ENCODE peak calls at places on chromosomes 6 and 20, in eight cellular contexts. P is BJ, A is mucosa of descending colon, W is cardiac muscle cell, U is RWPE1, E is heart left ventricle, D is endothelial cell, X is neural crest cell. K is an unnamed sample.

GRCh38 chr6:129577691-129578090 is 132.3 kb downstream of the ARHGAP18 start:
- DNase-seq in A (no peak), U (no peak), E (no peak), P (no peak), D (no peak), W (no peak), X (no peak), K (no peak)

GRCh38 chr20:50188879-50189680 is 1.6 kb upstream of the CEBPB start:
- DNase-seq in D (no peak), A (peak), U (no peak), P (no peak), E (no peak), X (no peak), W (no peak), K (no peak)

GRCh38 chr6:144619983-144620382 is 334.8 kb downstream of the UTRN start:
- DNase-seq in P (peak), E (no peak), X (no peak), W (no peak), U (no peak), D (no peak), A (no peak), K (no peak)

GRCh38 chr20:8291873-8292272 is 159.8 kb downstream of the PLCB1 start:
- DNase-seq in E (no peak), X (no peak), A (no peak), P (peak), U (no peak), W (peak), D (no peak), K (no peak)

GRCh38 chr6:20013485-20013884 is 176.3 kb downstream of the ID4 start:
- DNase-seq in W (no peak), U (no peak), X (no peak), A (no peak), D (no peak), E (no peak), P (no peak), K (no peak)

GRCh38 chr20:39660965-39661364 is 698.8 kb downstream of the DHX35 start:
- DNase-seq in E (no peak), P (no peak), W (no peak), X (no peak), A (no peak), U (no peak), D (no peak), K (no peak)

GRCh38 chr20:23048283-23049200 is 930 bp downstream of the THBD start:
- DNase-seq in U (peak), A (peak), W (peak), E (peak), P (no peak), X (peak), D (peak), K (no peak)

GRCh38 chr20:36819662-36820061 is 46.1 kb upstream of the DSN1 start:
- DNase-seq in U (no peak), D (no peak), A (no peak), W (no peak), P (no peak), E (no peak), X (no peak), K (no peak)

GRCh38 chr20:31806564-31807355 is 12.4 kb upstream of the MYLK2 start:
- DNase-seq in U (no peak), D (no peak), P (no peak), W (no peak), E (no peak), X (no peak), A (no peak), K (no peak)

GRCh38 chr20:53582574-53583351 is 10.9 kb downstream of the ZNF217 start:
- DNase-seq in P (peak), X (no peak), A (no peak), U (peak), D (no peak), E (no peak), W (peak), K (peak)

GRCh38 chr6:20687494-20687893 is 153.2 kb downstream of the CDKAL1 start:
- DNase-seq in A (no peak), W (no peak), E (no peak), P (no peak), D (no peak), U (no peak), X (no peak), K (no peak)

GRCh38 chr6:13212096-13212495 is 116.2 kb downstream of the TBC1D7 start:
- DNase-seq in A (no peak), X (no peak), U (no peak), E (no peak), D (no peak), P (no peak), W (no peak), K (no peak)

GRCh38 chr6:52725530-52726192 is 37.6 kb downstream of the GSTA2 start:
- DNase-seq in A (peak), X (no peak), P (no peak), U (peak), D (no peak), W (no peak), E (no peak), K (no peak)

GRCh38 chr6:156652231-156652750 is 124.9 kb upstream of the ARID1B start:
- DNase-seq in A (no peak), W (no peak), D (no peak), U (no peak), X (no peak), P (no peak), E (no peak), K (no peak)

GRCh38 chr20:1632228-1632577 is 12.4 kb upstream of the SIRPB1 start:
- DNase-seq in U (no peak), D (no peak), A (no peak), X (no peak), E (no peak), W (no peak), P (no peak), K (no peak)

DNA sequence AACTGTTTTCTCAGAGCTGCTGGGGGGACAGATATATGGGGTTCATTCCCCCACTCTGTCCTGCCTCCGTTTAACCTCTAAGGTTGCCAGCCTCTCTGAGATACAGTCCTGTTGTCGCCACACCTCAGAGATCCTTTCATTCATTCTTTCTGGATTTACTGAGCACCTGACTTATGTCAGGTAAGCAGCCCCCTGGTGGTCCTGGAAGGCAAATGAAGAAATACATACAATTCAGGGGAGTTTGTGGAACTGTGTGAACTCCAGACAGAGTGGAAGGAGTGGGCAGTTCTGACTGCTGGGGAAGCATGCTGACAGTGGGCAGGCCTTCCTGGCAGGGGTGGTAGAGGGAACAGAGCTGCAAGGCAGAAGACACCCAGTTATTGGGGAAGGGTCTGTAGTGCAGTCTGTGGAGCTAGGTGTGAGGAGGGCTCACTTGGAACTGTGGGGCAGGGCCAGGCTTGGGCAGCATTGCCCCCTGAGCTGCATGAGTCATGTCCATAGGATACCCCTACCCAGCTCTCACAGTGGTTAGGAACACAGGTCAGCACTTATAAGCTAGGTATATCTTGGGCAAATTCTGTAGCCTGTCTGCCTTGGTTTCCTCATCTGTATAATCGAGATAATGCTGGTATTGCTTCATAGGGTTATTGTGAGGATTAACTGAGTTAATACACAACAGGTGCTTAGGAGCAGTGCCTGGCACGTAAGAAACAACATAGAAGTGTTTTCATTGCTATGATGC is 12.8 kb upstream of the SGK2 start:
- DNase-seq in E (no peak), A (no peak), X (no peak), U (no peak), P (no peak), W (no peak), D (no peak), K (no peak)
- TF ChIP-seq CTCF in E (no peak), A (no peak), X (no peak), U (no peak), P (no peak), W (no peak), D (no peak), K (no peak)

GRCh38 chr6:84549912-84550311 is 214.5 kb downstream of the TBX18 start:
- DNase-seq in D (peak), E (no peak), U (no peak), W (no peak), P (no peak), X (no peak), A (no peak), K (no peak)
- TF ChIP-seq CTCF in D (peak), E (no peak), U (no peak), W (peak), P (peak), X (no peak), A (no peak), K (peak)

GRCh38 chr20:62352402-62353288 is 14.5 kb downstream of the LAMA5 start:
- DNase-seq in E (peak), U (peak), P (no peak), D (no peak), X (no peak), W (no peak), A (no peak), K (no peak)
- TF ChIP-seq CTCF in E (peak), U (peak), P (no peak), D (no peak), X (no peak), W (no peak), A (no peak), K (peak)

DNA sequence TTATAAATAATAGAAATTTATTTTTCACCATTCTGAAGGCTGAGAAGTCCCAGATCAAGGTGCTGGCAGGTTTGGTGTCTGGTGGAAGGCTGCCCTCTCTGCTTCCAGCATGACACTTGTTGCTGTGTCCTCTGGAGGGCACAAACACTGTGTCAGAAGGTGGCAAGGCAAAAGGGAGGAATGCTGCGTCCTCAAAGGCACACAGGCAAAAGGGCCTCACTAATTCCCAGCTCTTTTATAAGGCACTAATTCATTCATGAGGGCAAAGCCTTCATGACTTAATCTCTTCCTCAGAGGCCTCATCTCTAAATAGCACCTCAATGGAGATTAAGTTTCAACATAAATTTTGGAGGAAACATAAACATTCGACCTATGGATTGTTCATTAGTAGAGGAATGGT is 209.5 kb upstream of the SMLR1 start:
- DNase-seq in U (no peak), P (no peak), A (no peak), W (no peak), E (no peak), X (no peak), D (no peak), K (no peak)
- TF ChIP-seq CTCF in U (no peak), P (no peak), A (no peak), W (no peak), E (no peak), X (no peak), D (no peak), K (no peak)

GRCh38 chr6:28117386-28118050 is 6.9 kb upstream of the ZSCAN16 start:
- DNase-seq in A (no peak), W (no peak), E (no peak), U (no peak), D (no peak), X (no peak), P (no peak), K (no peak)
- TF ChIP-seq CTCF in A (no peak), W (no peak), E (no peak), U (no peak), D (no peak), X (no peak), P (no peak), K (no peak)